ENCODE peak calls at places on chromosomes 11 and 22, in nine cellular contexts. I is PC-3; F is activated CD4-positive, alpha-beta T cell treated with anti-CD3 and anti-CD28 coated beads, Interleukin-2, amount 50 U/mL, for 4 hours; V is central memory CD4-positive, alpha-beta T cell; P is activated naive CD4-positive, alpha-beta T cell treated with Interleukin-2 at 50 U/mL for 16 hours; T is fibroblast of lung; E is NCI-H774; B is activated CD8-positive, alpha-beta memory T cell treated with anti-CD3 and anti-CD28 coated beads, Interleukin-2, amount 50 U/mL, for 4 hours; D is GM04504. U is an unnamed sample.

GRCh38 chr11:102144357-102145342 is 34.4 kb downstream of the YAP1 start:
- DNase-seq in F (no peak), E (no peak), D (no peak), P (no peak), I (peak), B (no peak), T (peak), V (no peak), U (no peak)

GRCh38 chr11:12042215-12042676 is 33.8 kb upstream of the DKK3 start:
- DNase-seq in E (no peak), F (no peak), V (no peak), I (peak), T (peak), P (no peak), D (peak), B (no peak), U (peak)

GRCh38 chr11:127890026-127890611 is 697.2 kb downstream of the ETS1 start:
- DNase-seq in B (no peak), E (no peak), V (no peak), F (no peak), I (peak), T (peak), D (peak), P (no peak), U (peak)

GRCh38 chr11:30015725-30016449 is 943 bp downstream of the KCNA4 start:
- DNase-seq in T (no peak), E (no peak), D (no peak), F (no peak), V (no peak), B (no peak), I (no peak), P (no peak), U (no peak)

GRCh38 chr11:63670738-63671321 is 346 bp downstream of the ATL3 start:
- DNase-seq in I (peak), V (peak), T (peak), P (peak), B (peak), E (peak), D (no peak), F (no peak), U (peak)

GRCh38 chr11:20042025-20042639 is 118.1 kb downstream of the DBX1 start:
- DNase-seq in D (no peak), T (peak), V (no peak), I (peak), E (no peak), P (no peak), F (no peak), B (no peak), U (peak)

GRCh38 chr11:118609380-118610219 is 2.2 kb downstream of the PHLDB1 start:
- DNase-seq in B (peak), E (no peak), V (peak), F (peak), I (no peak), T (peak), P (peak), D (no peak), U (no peak)

GRCh38 chr11:74749127-74749964 is 697 bp downstream of the RNF169 start:
- DNase-seq in F (peak), E (peak), P (peak), V (peak), T (peak), B (peak), I (peak), D (no peak), U (peak)

GRCh38 chr11:1694064-1694845 is 2.7 kb upstream of the KRTAP5-6 start:
- DNase-seq in T (peak), D (peak), B (peak), V (peak), P (peak), E (peak), I (peak), F (peak), U (peak)

GRCh38 chr22:17117890-17118289 is 3.3 kb downstream of the TMEM121B start:
- DNase-seq in I (no peak), B (no peak), F (no peak), D (no peak), V (no peak), P (no peak), E (no peak), T (no peak), U (no peak)

GRCh38 chr11:119473901-119474681 is 51.1 kb upstream of the THY1 start:
- DNase-seq in B (no peak), D (no peak), F (no peak), P (no peak), E (no peak), T (no peak), I (no peak), V (no peak), U (no peak)

GRCh38 chr11:20661850-20662249 is 7.5 kb upstream of the NELL1 start:
- DNase-seq in D (no peak), E (no peak), V (no peak), I (no peak), F (no peak), T (no peak), P (no peak), B (no peak), U (no peak)

GRCh38 chr22:37510046-37510445 is 9.2 kb downstream of the CARD10 start:
- DNase-seq in T (no peak), P (no peak), B (no peak), E (no peak), D (no peak), V (no peak), F (no peak), I (no peak), U (no peak)

GRCh38 chr11:125621995-125622394 is 3.0 kb upstream of the CHEK1 start:
- DNase-seq in D (no peak), V (no peak), P (no peak), F (no peak), T (peak), I (peak), B (no peak), E (no peak), U (peak)

GRCh38 chr11:122778148-122778547 is 60.2 kb upstream of the CRTAM start:
- DNase-seq in B (no peak), D (no peak), I (peak), P (no peak), F (no peak), V (no peak), E (no peak), T (peak), U (peak)

GRCh38 chr22:48316876-48317250 is 1510.8 kb downstream of the BRD1 start:
- DNase-seq in I (no peak), D (no peak), V (no peak), T (no peak), E (no peak), P (no peak), F (no peak), B (no peak), U (no peak)

GRCh38 chr11:2687223-2687530 is 12.6 kb downstream of the KCNQ1OT1 start:
- DNase-seq in E (no peak), D (no peak), T (no peak), B (peak), P (no peak), F (no peak), I (no peak), V (no peak), U (no peak)

GRCh38 chr11:92329644-92330043 is 105.0 kb downstream of the FAT3 start:
- DNase-seq in B (no peak), V (no peak), F (no peak), T (peak), I (peak), P (no peak), E (no peak), D (peak), U (peak)

GRCh38 chr22:50176850-50177536 is 6.5 kb downstream of the PANX2 start:
- DNase-seq in V (no peak), I (no peak), B (no peak), T (no peak), P (no peak), F (no peak), D (no peak), E (no peak), U (no peak)

GRCh38 chr11:36065436-36065835 is 121.6 kb downstream of the LDLRAD3 start:
- DNase-seq in E (no peak), T (no peak), I (no peak), D (no peak), B (no peak), V (no peak), P (no peak), F (no peak), U (peak)

GRCh38 chr11:19980957-19981669 is 179.2 kb downstream of the DBX1 start:
- DNase-seq in E (peak), F (no peak), V (no peak), D (peak), T (peak), I (no peak), P (no peak), B (no peak), U (no peak)

GRCh38 chr22:34878996-34879395 is 187.0 kb upstream of the ISX start:
- DNase-seq in P (no peak), I (no peak), E (no peak), T (peak), F (no peak), V (no peak), B (no peak), D (no peak), U (peak)

GRCh38 chr22:37329239-37330140 is 47.2 kb downstream of the CYTH4 start:
- DNase-seq in F (no peak), T (peak), E (no peak), B (no peak), I (peak), P (no peak), D (no peak), V (no peak), U (peak)

GRCh38 chr11:116731097-116731761 is 41.6 kb downstream of the BUD13 start:
- DNase-seq in T (peak), D (no peak), I (peak), E (no peak), P (no peak), B (no peak), F (no peak), V (no peak), U (no peak)

GRCh38 chr11:3164138-3164539 is 971 bp downstream of the OSBPL5 start:
- DNase-seq in D (no peak), V (no peak), B (no peak), P (no peak), F (no peak), T (no peak), I (no peak), E (no peak), U (no peak)

GRCh38 chr11:2383823-2384722 is 7.0 kb downstream of the CD81 start:
- DNase-seq in T (no peak), D (no peak), F (no peak), P (peak), V (no peak), I (no peak), E (no peak), B (no peak), U (no peak)

GRCh38 chr22:19396561-19396933 is 35.0 kb downstream of the HIRA start:
- DNase-seq in D (no peak), V (no peak), P (no peak), F (no peak), E (no peak), I (no peak), T (no peak), B (no peak), U (no peak)